ENCODE peak calls at places on chromosome 5, in five cellular contexts. One of them, this sample, is unnamed.

GRCh38 chr5:111968459-111968858 is 211.5 kb upstream of the NREP start:
- DNase-seq in omental fat pad: no peak
- DNase-seq in Right ventricle myocardium inferior: no peak
- DNase-seq in CD8-positive, alpha-beta memory T cell: no peak
- DNase-seq in left ventricle myocardium inferior: no peak
- DNase-seq in this sample: no peak

GRCh38 chr5:139636207-139636792 is 11.8 kb upstream of the CXXC5 start:
- DNase-seq in omental fat pad: no peak
- DNase-seq in CD8-positive, alpha-beta memory T cell: peak
- DNase-seq in left ventricle myocardium inferior: no peak
- DNase-seq in Right ventricle myocardium inferior: no peak
- DNase-seq in this sample: no peak

GRCh38 chr5:88680253-88681132 is 202.5 kb downstream of the MEF2C start:
- DNase-seq in omental fat pad: peak
- DNase-seq in CD8-positive, alpha-beta memory T cell: peak
- DNase-seq in Right ventricle myocardium inferior: peak
- DNase-seq in left ventricle myocardium inferior: peak
- DNase-seq in this sample: no peak

GRCh38 chr5:126014691-126015090 is 408.5 kb upstream of the GRAMD2B start:
- DNase-seq in left ventricle myocardium inferior: no peak
- DNase-seq in CD8-positive, alpha-beta memory T cell: no peak
- DNase-seq in omental fat pad: no peak
- DNase-seq in Right ventricle myocardium inferior: no peak
- DNase-seq in this sample: no peak

GRCh38 chr5:170589643-170590042 is 85.8 kb downstream of the KCNIP1 start:
- DNase-seq in CD8-positive, alpha-beta memory T cell: no peak
- DNase-seq in left ventricle myocardium inferior: no peak
- DNase-seq in Right ventricle myocardium inferior: no peak
- DNase-seq in omental fat pad: no peak
- DNase-seq in this sample: no peak

GRCh38 chr5:177077335-177077734 is 9.4 kb upstream of the FGFR4 start:
- DNase-seq in left ventricle myocardium inferior: no peak
- DNase-seq in Right ventricle myocardium inferior: no peak
- DNase-seq in omental fat pad: no peak
- DNase-seq in CD8-positive, alpha-beta memory T cell: no peak
- DNase-seq in this sample: no peak

GRCh38 chr5:55645304-55645703 is 66.8 kb downstream of the SLC38A9 start:
- DNase-seq in left ventricle myocardium inferior: no peak
- DNase-seq in Right ventricle myocardium inferior: no peak
- DNase-seq in omental fat pad: no peak
- DNase-seq in CD8-positive, alpha-beta memory T cell: no peak
- DNase-seq in this sample: no peak

GRCh38 chr5:1594336-1595106 is 70.8 kb upstream of the LPCAT1 start:
- DNase-seq in omental fat pad: peak
- DNase-seq in left ventricle myocardium inferior: peak
- DNase-seq in Right ventricle myocardium inferior: peak
- DNase-seq in CD8-positive, alpha-beta memory T cell: peak
- DNase-seq in this sample: no peak

GRCh38 chr5:134247411-134247810 is 21.5 kb upstream of the PPP2CA start:
- DNase-seq in left ventricle myocardium inferior: no peak
- DNase-seq in omental fat pad: no peak
- DNase-seq in CD8-positive, alpha-beta memory T cell: no peak
- DNase-seq in Right ventricle myocardium inferior: no peak
- DNase-seq in this sample: no peak

GRCh38 chr5:110053824-110054223 is 364.1 kb downstream of the MAN2A1 start:
- DNase-seq in CD8-positive, alpha-beta memory T cell: no peak
- DNase-seq in Right ventricle myocardium inferior: no peak
- DNase-seq in left ventricle myocardium inferior: no peak
- DNase-seq in omental fat pad: no peak
- DNase-seq in this sample: no peak

GRCh38 chr5:103397996-103398581 is 139.5 kb downstream of the MACIR start:
- DNase-seq in left ventricle myocardium inferior: no peak
- DNase-seq in omental fat pad: no peak
- DNase-seq in CD8-positive, alpha-beta memory T cell: no peak
- DNase-seq in Right ventricle myocardium inferior: no peak
- DNase-seq in this sample: no peak

GRCh38 chr5:178474562-178475184 is 115.5 kb downstream of the COL23A1 start:
- DNase-seq in CD8-positive, alpha-beta memory T cell: no peak
- DNase-seq in left ventricle myocardium inferior: no peak
- DNase-seq in Right ventricle myocardium inferior: no peak
- DNase-seq in omental fat pad: no peak
- DNase-seq in this sample: no peak

GRCh38 chr5:152443935-152444334 is 38.9 kb upstream of the NMUR2 start:
- DNase-seq in CD8-positive, alpha-beta memory T cell: no peak
- DNase-seq in omental fat pad: no peak
- DNase-seq in left ventricle myocardium inferior: no peak
- DNase-seq in Right ventricle myocardium inferior: no peak
- DNase-seq in this sample: no peak

GRCh38 chr5:124456244-124456643 is 290.2 kb downstream of the ZNF608 start:
- DNase-seq in CD8-positive, alpha-beta memory T cell: no peak
- DNase-seq in omental fat pad: no peak
- DNase-seq in left ventricle myocardium inferior: no peak
- DNase-seq in Right ventricle myocardium inferior: no peak
- DNase-seq in this sample: no peak

GRCh38 chr5:142929602-142930001 is 159.4 kb downstream of the ARHGAP26 start:
- DNase-seq in left ventricle myocardium inferior: no peak
- DNase-seq in omental fat pad: no peak
- DNase-seq in CD8-positive, alpha-beta memory T cell: peak
- DNase-seq in Right ventricle myocardium inferior: no peak
- DNase-seq in this sample: no peak

GRCh38 chr5:111934511-111934910 is 177.5 kb upstream of the NREP start:
- DNase-seq in omental fat pad: no peak
- DNase-seq in left ventricle myocardium inferior: no peak
- DNase-seq in Right ventricle myocardium inferior: no peak
- DNase-seq in CD8-positive, alpha-beta memory T cell: no peak
- DNase-seq in this sample: no peak

GRCh38 chr5:134438641-134439621 is 27.2 kb upstream of the CDKN2AIPNL start:
- DNase-seq in Right ventricle myocardium inferior: peak
- DNase-seq in CD8-positive, alpha-beta memory T cell: no peak
- DNase-seq in omental fat pad: no peak
- DNase-seq in left ventricle myocardium inferior: peak
- DNase-seq in this sample: peak

GRCh38 chr5:154482528-154483449 is 4.8 kb upstream of the HAND1 start:
- DNase-seq in Right ventricle myocardium inferior: no peak
- DNase-seq in CD8-positive, alpha-beta memory T cell: no peak
- DNase-seq in left ventricle myocardium inferior: no peak
- DNase-seq in omental fat pad: no peak
- DNase-seq in this sample: no peak

GRCh38 chr5:56637321-56637920 is 177.9 kb upstream of the MAP3K1 start:
- DNase-seq in omental fat pad: no peak
- DNase-seq in Right ventricle myocardium inferior: no peak
- DNase-seq in CD8-positive, alpha-beta memory T cell: no peak
- DNase-seq in left ventricle myocardium inferior: no peak
- DNase-seq in this sample: no peak

GRCh38 chr5:56908942-56909293 is 478 bp upstream of the SETD9 start:
- DNase-seq in Right ventricle myocardium inferior: no peak
- DNase-seq in CD8-positive, alpha-beta memory T cell: no peak
- DNase-seq in left ventricle myocardium inferior: peak
- DNase-seq in omental fat pad: peak
- DNase-seq in this sample: no peak